ENCODE peak calls at places on chromosomes 3 and 15, in five cellular contexts. V is activated CD8-positive, alpha-beta memory T cell treated with anti-CD3 and anti-CD28 coated beads for 24 hours; E is A549; M is AG04450; P is cardiac fibroblast. Q is an unnamed sample.

GRCh38 chr15:55627730-55628368 is 39.7 kb upstream of the PYGO1 start:
- DNase-seq in V (no peak), E (peak), M (peak), P (peak), Q (peak)

GRCh38 chr15:71071529-71071928 is 43.7 kb upstream of the THSD4 start:
- DNase-seq in V (no peak), E (no peak), M (no peak), P (no peak), Q (no peak)

GRCh38 chr3:64174328-64174727 is 50.9 kb downstream of the PRICKLE2 start:
- DNase-seq in V (no peak), E (no peak), M (no peak), P (no peak), Q (no peak)

GRCh38 chr3:54424283-54424682 is 301.9 kb downstream of the CACNA2D3 start:
- DNase-seq in V (no peak), E (no peak), M (no peak), P (no peak), Q (no peak)

GRCh38 chr3:103992469-103992868 is 1374.2 kb upstream of the ALCAM start:
- DNase-seq in V (no peak), E (peak), M (no peak), P (no peak), Q (no peak)

GRCh38 chr3:126147932-126148683 is 32.3 kb downstream of the ALDH1L1 start:
- DNase-seq in V (peak), E (no peak), M (no peak), P (no peak), Q (no peak)

GRCh38 chr3:167480748-167481147 is 6.9 kb upstream of the SERPINI2 start:
- DNase-seq in V (no peak), E (no peak), M (no peak), P (no peak), Q (no peak)

GRCh38 chr15:43186003-43186353 is 775 bp downstream of the CCNDBP1 start:
- DNase-seq in V (no peak), E (peak), M (no peak), P (no peak), Q (no peak)

GRCh38 chr15:74173545-74174215 is at the start of gene ISLR:
- DNase-seq in V (no peak), E (no peak), M (no peak), P (peak), Q (no peak)